ENCODE peak calls at places on chromosome X, in ten cellular contexts. One of them, this sample, is unnamed.

GRCh38 chrX:24204331-24204730 is 54.8 kb downstream of the ZFX start:
- DNase-seq in activated CD4-positive, alpha-beta T cell treated with anti-CD3 and anti-CD28 coated beads, Interleukin-2, amount 50 U/mL, for 1 hour: no peak
- DNase-seq in central memory CD4-positive, alpha-beta T cell: no peak
- DNase-seq in left lung: no peak
- DNase-seq in Daoy: no peak
- DNase-seq in stimulated activated CD4-positive, alpha-beta T cell treated with anti-CD3 and anti-CD28 coated beads, Interleukin-15, amount 100 ng/mL, for 1 hour: no peak
- DNase-seq in DMS153: no peak
- DNase-seq in LHCN-M2: peak
- DNase-seq in stimulated activated CD8-positive, alpha-beta memory T cell treated with anti-CD3 and anti-CD28 coated beads, Interleukin-7, amount 100 ng/mL, for 4 hours: no peak
- DNase-seq in gastrocnemius medialis: no peak
- DNase-seq in this sample: no peak

GRCh38 chrX:9525511-9526248 is 60.8 kb downstream of the TBL1X start:
- DNase-seq in activated CD4-positive, alpha-beta T cell treated with anti-CD3 and anti-CD28 coated beads, Interleukin-2, amount 50 U/mL, for 1 hour: no peak
- DNase-seq in central memory CD4-positive, alpha-beta T cell: no peak
- DNase-seq in left lung: no peak
- DNase-seq in Daoy: no peak
- DNase-seq in stimulated activated CD4-positive, alpha-beta T cell treated with anti-CD3 and anti-CD28 coated beads, Interleukin-15, amount 100 ng/mL, for 1 hour: no peak
- DNase-seq in DMS153: no peak
- DNase-seq in LHCN-M2: no peak
- DNase-seq in stimulated activated CD8-positive, alpha-beta memory T cell treated with anti-CD3 and anti-CD28 coated beads, Interleukin-7, amount 100 ng/mL, for 4 hours: no peak
- DNase-seq in gastrocnemius medialis: no peak
- DNase-seq in this sample: no peak

GRCh38 chrX:38489341-38489740 is 72.0 kb upstream of the TSPAN7 start:
- DNase-seq in activated CD4-positive, alpha-beta T cell treated with anti-CD3 and anti-CD28 coated beads, Interleukin-2, amount 50 U/mL, for 1 hour: no peak
- DNase-seq in central memory CD4-positive, alpha-beta T cell: no peak
- DNase-seq in left lung: no peak
- DNase-seq in Daoy: no peak
- DNase-seq in stimulated activated CD4-positive, alpha-beta T cell treated with anti-CD3 and anti-CD28 coated beads, Interleukin-15, amount 100 ng/mL, for 1 hour: no peak
- DNase-seq in DMS153: no peak
- DNase-seq in LHCN-M2: no peak
- DNase-seq in stimulated activated CD8-positive, alpha-beta memory T cell treated with anti-CD3 and anti-CD28 coated beads, Interleukin-7, amount 100 ng/mL, for 4 hours: no peak
- DNase-seq in gastrocnemius medialis: no peak
- DNase-seq in this sample: no peak

GRCh38 chrX:30971761-30972603 is 82.9 kb upstream of the TAB3 start:
- DNase-seq in activated CD4-positive, alpha-beta T cell treated with anti-CD3 and anti-CD28 coated beads, Interleukin-2, amount 50 U/mL, for 1 hour: no peak
- DNase-seq in central memory CD4-positive, alpha-beta T cell: no peak
- DNase-seq in left lung: no peak
- DNase-seq in Daoy: peak
- DNase-seq in stimulated activated CD4-positive, alpha-beta T cell treated with anti-CD3 and anti-CD28 coated beads, Interleukin-15, amount 100 ng/mL, for 1 hour: no peak
- DNase-seq in DMS153: no peak
- DNase-seq in LHCN-M2: peak
- DNase-seq in stimulated activated CD8-positive, alpha-beta memory T cell treated with anti-CD3 and anti-CD28 coated beads, Interleukin-7, amount 100 ng/mL, for 4 hours: no peak
- DNase-seq in gastrocnemius medialis: no peak
- DNase-seq in this sample: peak

GRCh38 chrX:10062352-10062751 is 94.4 kb upstream of the CLCN4 start:
- DNase-seq in activated CD4-positive, alpha-beta T cell treated with anti-CD3 and anti-CD28 coated beads, Interleukin-2, amount 50 U/mL, for 1 hour: no peak
- DNase-seq in central memory CD4-positive, alpha-beta T cell: no peak
- DNase-seq in left lung: no peak
- DNase-seq in Daoy: no peak
- DNase-seq in stimulated activated CD4-positive, alpha-beta T cell treated with anti-CD3 and anti-CD28 coated beads, Interleukin-15, amount 100 ng/mL, for 1 hour: no peak
- DNase-seq in DMS153: no peak
- DNase-seq in LHCN-M2: no peak
- DNase-seq in stimulated activated CD8-positive, alpha-beta memory T cell treated with anti-CD3 and anti-CD28 coated beads, Interleukin-7, amount 100 ng/mL, for 4 hours: no peak
- DNase-seq in gastrocnemius medialis: no peak
- DNase-seq in this sample: no peak

GRCh38 chrX:26778320-26778888 is 562.4 kb downstream of the MAGEB5 start:
- DNase-seq in activated CD4-positive, alpha-beta T cell treated with anti-CD3 and anti-CD28 coated beads, Interleukin-2, amount 50 U/mL, for 1 hour: no peak
- DNase-seq in central memory CD4-positive, alpha-beta T cell: no peak
- DNase-seq in left lung: no peak
- DNase-seq in Daoy: no peak
- DNase-seq in stimulated activated CD4-positive, alpha-beta T cell treated with anti-CD3 and anti-CD28 coated beads, Interleukin-15, amount 100 ng/mL, for 1 hour: no peak
- DNase-seq in DMS153: no peak
- DNase-seq in LHCN-M2: no peak
- DNase-seq in stimulated activated CD8-positive, alpha-beta memory T cell treated with anti-CD3 and anti-CD28 coated beads, Interleukin-7, amount 100 ng/mL, for 4 hours: no peak
- DNase-seq in gastrocnemius medialis: no peak
- DNase-seq in this sample: no peak

GRCh38 chrX:143754183-143754582 is 33.6 kb upstream of the SPANXN2 start:
- DNase-seq in activated CD4-positive, alpha-beta T cell treated with anti-CD3 and anti-CD28 coated beads, Interleukin-2, amount 50 U/mL, for 1 hour: no peak
- DNase-seq in central memory CD4-positive, alpha-beta T cell: no peak
- DNase-seq in left lung: no peak
- DNase-seq in Daoy: no peak
- DNase-seq in stimulated activated CD4-positive, alpha-beta T cell treated with anti-CD3 and anti-CD28 coated beads, Interleukin-15, amount 100 ng/mL, for 1 hour: no peak
- DNase-seq in DMS153: no peak
- DNase-seq in LHCN-M2: no peak
- DNase-seq in stimulated activated CD8-positive, alpha-beta memory T cell treated with anti-CD3 and anti-CD28 coated beads, Interleukin-7, amount 100 ng/mL, for 4 hours: no peak
- DNase-seq in gastrocnemius medialis: no peak
- DNase-seq in this sample: peak

GRCh38 chrX:120549483-120550452 is 11.0 kb downstream of the CUL4B start:
- DNase-seq in activated CD4-positive, alpha-beta T cell treated with anti-CD3 and anti-CD28 coated beads, Interleukin-2, amount 50 U/mL, for 1 hour: no peak
- DNase-seq in central memory CD4-positive, alpha-beta T cell: no peak
- DNase-seq in left lung: no peak
- DNase-seq in Daoy: peak
- DNase-seq in stimulated activated CD4-positive, alpha-beta T cell treated with anti-CD3 and anti-CD28 coated beads, Interleukin-15, amount 100 ng/mL, for 1 hour: no peak
- DNase-seq in DMS153: no peak
- DNase-seq in LHCN-M2: peak
- DNase-seq in stimulated activated CD8-positive, alpha-beta memory T cell treated with anti-CD3 and anti-CD28 coated beads, Interleukin-7, amount 100 ng/mL, for 4 hours: no peak
- DNase-seq in gastrocnemius medialis: no peak
- DNase-seq in this sample: peak

GRCh38 chrX:40094041-40094899 is 3.5 kb downstream of the BCOR start:
- DNase-seq in activated CD4-positive, alpha-beta T cell treated with anti-CD3 and anti-CD28 coated beads, Interleukin-2, amount 50 U/mL, for 1 hour: peak
- DNase-seq in central memory CD4-positive, alpha-beta T cell: no peak
- DNase-seq in left lung: peak
- DNase-seq in Daoy: peak
- DNase-seq in stimulated activated CD4-positive, alpha-beta T cell treated with anti-CD3 and anti-CD28 coated beads, Interleukin-15, amount 100 ng/mL, for 1 hour: no peak
- DNase-seq in DMS153: no peak
- DNase-seq in LHCN-M2: peak
- DNase-seq in stimulated activated CD8-positive, alpha-beta memory T cell treated with anti-CD3 and anti-CD28 coated beads, Interleukin-7, amount 100 ng/mL, for 4 hours: no peak
- DNase-seq in gastrocnemius medialis: no peak
- DNase-seq in this sample: peak

GRCh38 chrX:17738002-17738713 is 865 bp downstream of the SCML1 start:
- DNase-seq in activated CD4-positive, alpha-beta T cell treated with anti-CD3 and anti-CD28 coated beads, Interleukin-2, amount 50 U/mL, for 1 hour: peak
- DNase-seq in central memory CD4-positive, alpha-beta T cell: peak
- DNase-seq in left lung: peak
- DNase-seq in Daoy: peak
- DNase-seq in stimulated activated CD4-positive, alpha-beta T cell treated with anti-CD3 and anti-CD28 coated beads, Interleukin-15, amount 100 ng/mL, for 1 hour: peak
- DNase-seq in DMS153: no peak
- DNase-seq in LHCN-M2: peak
- DNase-seq in stimulated activated CD8-positive, alpha-beta memory T cell treated with anti-CD3 and anti-CD28 coated beads, Interleukin-7, amount 100 ng/mL, for 4 hours: peak
- DNase-seq in gastrocnemius medialis: peak
- DNase-seq in this sample: peak